ENCODE peak calls at places on chromosomes 3 and 15, in seven cellular contexts. D is ovary, X is endothelial cell of umbilical vein, C is A549, W is spleen, J is heart left ventricle, V is uterus. K is an unnamed sample.

GRCh38 chr3:67461667-67462142 is 192.7 kb downstream of the SUCLG2 start:
- DNase-seq in X (peak; percentile 58), W (no peak), D (peak; percentile 38), V (no peak), C (no peak), J (no peak), K (no peak)

GRCh38 chr15:71691700-71692417 is 118.5 kb upstream of the NR2E3 start:
- DNase-seq in V (no peak), D (no peak), J (peak; percentile 30), C (no peak), X (no peak), W (no peak), K (no peak)

GRCh38 chr3:181326637-181327223 is 337.2 kb upstream of the DNAJC19 start:
- DNase-seq in D (no peak), V (no peak), C (peak; percentile 8), J (no peak), W (no peak), X (peak; percentile 54), K (no peak)

GRCh38 chr3:107841864-107842263 is 249.0 kb downstream of the CD47 start:
- DNase-seq in X (no peak), V (no peak), W (no peak), J (no peak), C (no peak), D (no peak), K (no peak)

GRCh38 chr15:64806509-64806908 is 18.9 kb downstream of the PIF1 start:
- DNase-seq in C (no peak), V (no peak), W (no peak), J (no peak), D (no peak), X (no peak), K (no peak)

GRCh38 chr3:194150252-194150934 is 14.4 kb downstream of the HES1 start:
- DNase-seq in X (no peak), D (no peak), V (no peak), J (no peak), C (no peak), W (no peak), K (no peak)

GRCh38 chr15:101542306-101543025 is 53.0 kb upstream of the PCSK6 start:
- DNase-seq in D (no peak), X (no peak), W (no peak), C (no peak), V (no peak), J (peak; percentile 50), K (no peak)

GRCh38 chr3:155859859-155860258 is 5.6 kb upstream of the SLC33A1 start:
- DNase-seq in X (peak; percentile 38), V (no peak), W (no peak), C (peak; percentile 45), D (no peak), J (no peak), K (no peak)

GRCh38 chr3:28891485-28891884 is 389.4 kb upstream of the RBMS3 start:
- DNase-seq in C (no peak), D (no peak), J (no peak), V (no peak), W (no peak), X (no peak), K (no peak)

GRCh38 chr3:154122912-154123559 is 1.8 kb downstream of the ARHGEF26 start:
- DNase-seq in J (no peak), X (peak; percentile 50), C (no peak), D (no peak), W (no peak), V (no peak), K (no peak)

GRCh38 chr3:18500322-18500721 is 75.2 kb upstream of the SATB1 start:
- DNase-seq in V (no peak), W (no peak), J (no peak), C (no peak), D (no peak), X (no peak), K (no peak)

GRCh38 chr3:51929420-51930003 is 12.2 kb downstream of the RRP9 start:
- DNase-seq in J (no peak), W (no peak), D (no peak), X (no peak), V (no peak), C (no peak), K (no peak)

GRCh38 chr15:51846463-51847230 is 17.2 kb downstream of the TMOD3 start:
- DNase-seq in W (no peak), D (no peak), V (no peak), X (peak; percentile 97), C (peak; percentile 72), J (no peak), K (no peak)

GRCh38 chr3:23592961-23593931 is 212.5 kb upstream of the UBE2E1 start:
- DNase-seq in C (no peak), W (no peak), D (no peak), V (no peak), X (no peak), J (no peak), K (no peak)

GRCh38 chr15:31352911-31353811 is 26.5 kb downstream of the KLF13 start:
- DNase-seq in J (peak; percentile 88), V (peak; percentile 62), W (peak; percentile 92), C (no peak), X (peak; percentile 90), D (peak; percentile 77), K (no peak)

GRCh38 chr3:152300029-152300764 is 31.5 kb downstream of the MBNL1 start:
- DNase-seq in C (no peak), W (no peak), D (no peak), J (no peak), V (no peak), X (no peak), K (no peak)

GRCh38 chr3:183033746-183034145 is 53.4 kb upstream of the DCUN1D1 start:
- DNase-seq in C (no peak), X (no peak), V (no peak), D (no peak), J (no peak), W (no peak), K (no peak)

GRCh38 chr3:32319607-32320006 is 72.0 kb upstream of the CMTM7 start:
- DNase-seq in J (no peak), V (no peak), C (no peak), D (no peak), X (no peak), W (no peak), K (no peak)

GRCh38 chr15:101170568-101171350 is 81.1 kb downstream of the CHSY1 start:
- DNase-seq in J (no peak), C (no peak), W (no peak), V (peak; percentile 70), X (no peak), D (no peak), K (peak; percentile 96)

GRCh38 chr15:100050877-100051786 is 290.6 kb downstream of the ADAMTS17 start:
- DNase-seq in W (no peak), V (no peak), J (no peak), C (no peak), D (no peak), X (no peak), K (no peak)

GRCh38 chr3:118059096-118059495 is 975.5 kb downstream of the IGSF11 start:
- DNase-seq in C (no peak), J (no peak), X (no peak), W (no peak), V (no peak), D (no peak), K (no peak)

GRCh38 chr3:62805578-62805977 is 69.6 kb downstream of the CADPS start:
- DNase-seq in J (no peak), D (no peak), W (no peak), C (no peak), V (no peak), X (no peak), K (no peak)

GRCh38 chr15:41492597-41493204 is 973 bp upstream of the ITPKA start:
- DNase-seq in J (no peak), V (no peak), C (no peak), D (no peak), W (no peak), X (no peak), K (no peak)

GRCh38 chr3:622314-622713 is 425.8 kb downstream of the CHL1 start:
- DNase-seq in J (no peak), X (no peak), D (no peak), W (no peak), C (no peak), V (no peak), K (no peak)

GRCh38 chr3:23713641-23714040 is 92.1 kb upstream of the UBE2E1 start:
- DNase-seq in C (no peak), W (no peak), X (no peak), V (no peak), J (no peak), D (no peak), K (no peak)

GRCh38 chr15:86660012-86660411 is 580.3 kb downstream of the AGBL1 start:
- DNase-seq in V (no peak), W (no peak), X (no peak), C (no peak), D (no peak), J (no peak), K (no peak)

GRCh38 chr15:37814847-37815246 is 119.6 kb upstream of the TMCO5A start:
- DNase-seq in X (no peak), W (no peak), D (no peak), V (no peak), C (no peak), J (no peak), K (no peak)

GRCh38 chr15:87736921-87737389 is 519.6 kb downstream of the NTRK3 start:
- DNase-seq in J (no peak), D (no peak), X (no peak), C (no peak), V (no peak), W (no peak), K (no peak)

GRCh38 chr3:10993729-10994065 is 1.1 kb downstream of the SLC6A1 start:
- DNase-seq in X (no peak), V (no peak), C (no peak), W (no peak), J (no peak), D (no peak), K (no peak)
- H3K4me3 ChIP-seq in X (no peak overlapping the region), V (no peak overlapping the region), C (no peak overlapping the region), W (no peak overlapping the region), J (peak overlapping the region; percentile 43), D (no peak overlapping the region), K (peak overlapping the region; percentile 44)

GRCh38 chr3:43286115-43286885 is at the start of gene SNRK:
- DNase-seq in C (peak; percentile 68), J (peak; percentile 94), V (peak; percentile 83), W (peak; percentile 97), X (peak; percentile 99), D (peak; percentile 95), K (no peak)
- TF ChIP-seq POLR2A in C (peak; percentile 41), J (peak; percentile 85), V (peak; percentile 99), W (peak; percentile 94), X (peak; percentile 87), D (peak; percentile 84), K (peak; percentile 96)

DNA sequence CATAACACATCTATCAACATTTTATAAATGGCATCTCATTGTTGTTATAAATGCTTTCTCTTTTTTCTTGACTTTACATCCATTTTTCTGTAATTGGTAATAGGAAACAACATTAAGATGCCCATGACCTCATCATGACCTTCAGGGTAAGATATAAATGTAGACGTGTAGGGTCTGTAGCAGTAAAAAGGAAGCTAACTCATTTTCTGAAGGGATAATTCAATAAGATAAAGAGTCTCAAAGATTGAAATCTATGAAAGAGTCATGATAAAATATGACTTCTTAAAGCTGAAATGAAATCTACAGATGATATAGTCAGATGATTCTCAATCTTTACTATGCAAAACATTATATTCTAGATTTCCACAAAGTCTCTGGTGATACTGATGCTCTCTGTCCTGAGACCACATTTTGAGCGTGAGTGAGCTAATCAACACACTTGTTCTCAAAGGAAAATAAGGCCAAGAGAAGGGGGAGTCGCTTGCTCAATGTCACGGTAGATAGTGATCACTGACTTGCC is 38.5 kb downstream of the TPRG1 start:
- DNase-seq in W (no peak), D (no peak), C (no peak), V (no peak), X (no peak), J (no peak), K (no peak)
- H3K4me1 ChIP-seq in W (no peaks in the 10 kb centered on the region), D (no peaks in the 10 kb centered on the region), C (no peaks in the 10 kb centered on the region), V (no peaks in the 10 kb centered on the region), X (no peaks in the 10 kb centered on the region), J (no peaks in the 10 kb centered on the region), K (no peaks in the 10 kb centered on the region)

GRCh38 chr3:112974894-112975293 is at the start of gene CD200R1:
- DNase-seq in J (no peak), D (no peak), X (no peak), W (no peak), V (no peak), C (no peak), K (no peak)
- H3K4me3 ChIP-seq in J (no peak within 1 kb of the TSS), D (no peak within 1 kb of the TSS), X (no peak within 1 kb of the TSS), W (peak within 1 kb of the TSS; percentile 8), V (no peak within 1 kb of the TSS), C (no peak within 1 kb of the TSS), K (no peak within 1 kb of the TSS)